ENCODE peak calls at places on chromosomes 16 and 17, in nine cellular contexts. E is tibial nerve, S is heart right ventricle, Y is CD14-positive monocyte, N is tibial artery, B is ovary, Q is omental fat pad, C is psoas muscle, P is RWPE1. K is an unnamed sample.
A peak's percentile ranks its signal among the peaks of the same experiment; 100 is the strongest.

GRCh38 chr16:69453936-69454335 is 29.5 kb downstream of the CYB5B start:
- DNase-seq in E (no peak), S (no peak), Y (no peak), N (no peak), B (no peak), Q (no peak), C (no peak), P (no peak), K (no peak)

GRCh38 chr17:77453613-77454559 is 313.1 kb downstream of the SEC14L1 start:
- DNase-seq in E (no peak), S (no peak), Y (peak; percentile 68), N (no peak), B (no peak), Q (no peak), C (no peak), P (peak; percentile 74), K (peak; percentile 74)

GRCh38 chr17:60598001-60598736 is 1.8 kb upstream of the PPM1D start:
- DNase-seq in E (no peak), S (no peak), Y (no peak), N (no peak), B (no peak), Q (no peak), C (no peak), P (no peak), K (no peak)

GRCh38 chr16:28486266-28486665 is 5.6 kb downstream of the CLN3 start:
- DNase-seq in E (no peak), S (no peak), Y (peak; percentile 34), N (no peak), B (no peak), Q (no peak), C (no peak), P (no peak), K (no peak)

GRCh38 chr17:17702370-17702769 is 21.1 kb downstream of the RAI1 start:
- DNase-seq in E (no peak), S (no peak), Y (no peak), N (no peak), B (no peak), Q (no peak), C (no peak), P (no peak), K (no peak)

GRCh38 chr16:70679653-70680494 is 6.0 kb downstream of the MTSS2 start:
- DNase-seq in E (no peak), S (no peak), Y (no peak), N (no peak), B (peak; percentile 59), Q (no peak), C (peak; percentile 72), P (no peak), K (peak; percentile 77)

GRCh38 chr16:80319181-80319580 is 221.6 kb upstream of the DYNLRB2 start:
- DNase-seq in E (no peak), S (no peak), Y (no peak), N (no peak), B (no peak), Q (no peak), C (no peak), P (no peak), K (no peak)

GRCh38 chr16:2341456-2342447 is 1.2 kb upstream of the ABCA3 start:
- DNase-seq in E (no peak), S (peak; percentile 13), Y (no peak), N (no peak), B (peak; percentile 58), Q (no peak), C (peak; percentile 64), P (no peak), K (no peak)

GRCh38 chr16:11677451-11677951 is 9.2 kb downstream of the SNN start:
- DNase-seq in E (no peak), S (no peak), Y (no peak), N (no peak), B (peak; percentile 7), Q (no peak), C (no peak), P (no peak), K (no peak)

GRCh38 chr17:5580367-5580766 is 3.9 kb downstream of the NLRP1 start:
- DNase-seq in E (no peak), S (no peak), Y (no peak), N (no peak), B (no peak), Q (no peak), C (no peak), P (no peak), K (no peak)

GRCh38 chr17:41717408-41718286 is 5.5 kb downstream of the GAST start:
- DNase-seq in E (no peak), S (no peak), Y (no peak), N (no peak), B (no peak), Q (no peak), C (no peak), P (peak; percentile 60), K (no peak)

GRCh38 chr17:73068322-73069153 is 23.9 kb downstream of the SLC39A11 start:
- DNase-seq in E (no peak), S (no peak), Y (peak; percentile 48), N (no peak), B (no peak), Q (no peak), C (no peak), P (peak; percentile 42), K (no peak)

GRCh38 chr16:31267332-31268032 is 7.7 kb downstream of the ITGAM start:
- DNase-seq in E (no peak), S (no peak), Y (no peak), N (no peak), B (no peak), Q (no peak), C (no peak), P (no peak), K (no peak)

GRCh38 chr17:49249292-49249794 is 18.8 kb upstream of the PHOSPHO1 start:
- DNase-seq in E (no peak), S (peak; percentile 76), Y (no peak), N (no peak), B (no peak), Q (no peak), C (peak; percentile 83), P (no peak), K (no peak)

GRCh38 chr16:11667824-11668589 is at the start of gene SNN:
- DNase-seq in E (peak; percentile 72), S (peak; percentile 88), Y (peak; percentile 85), N (peak; percentile 93), B (peak; percentile 90), Q (no peak), C (peak; percentile 94), P (peak; percentile 96), K (peak; percentile 98)

DNA sequence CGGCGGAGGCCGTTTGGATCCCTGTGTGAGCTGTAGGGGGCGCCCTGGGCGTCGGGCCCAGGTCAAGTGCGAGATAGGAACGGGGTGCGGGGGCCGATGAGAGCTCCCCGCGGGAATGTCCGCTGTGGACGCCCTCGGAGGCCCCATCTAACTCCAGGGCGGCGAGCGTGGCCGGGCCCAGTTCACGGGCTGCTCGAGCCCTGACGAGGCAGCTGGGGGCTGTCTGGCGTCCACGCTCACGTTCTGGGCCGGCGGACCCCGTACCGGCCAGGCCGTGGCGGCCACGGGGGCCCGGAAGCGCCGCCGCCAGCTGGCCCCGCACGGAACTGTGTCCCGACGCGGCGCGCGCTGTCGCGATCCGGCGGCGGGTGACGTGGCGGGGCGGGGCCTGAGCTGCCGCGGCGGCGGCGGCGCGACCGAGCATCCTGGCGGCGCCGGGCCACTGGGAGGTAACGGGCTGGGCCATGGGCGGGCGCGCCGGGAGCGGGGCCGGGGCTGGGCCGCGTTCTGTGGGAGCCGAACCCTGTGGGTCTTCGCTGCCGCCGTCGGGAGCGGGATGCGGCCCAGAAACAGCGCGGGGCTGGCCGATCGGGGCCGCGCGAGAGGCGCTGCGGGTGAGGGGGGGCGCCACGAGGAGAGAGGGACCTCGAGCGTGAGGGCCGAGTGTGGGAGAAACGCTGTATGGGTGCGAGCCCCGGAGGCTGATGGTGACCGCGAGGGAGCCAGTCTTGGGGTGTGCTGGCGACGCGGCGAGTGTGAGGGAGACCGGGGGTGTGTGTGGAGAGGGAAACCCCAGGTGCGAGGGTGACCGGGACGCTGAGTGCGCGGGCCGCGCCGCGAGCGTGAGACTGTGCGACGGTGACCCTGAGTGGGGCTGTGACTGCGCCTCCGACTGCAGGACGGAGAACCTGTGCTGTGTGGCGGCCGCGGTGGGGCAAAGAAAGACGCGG is at the start of gene SLC7A6:
- DNase-seq in E (peak; percentile 57), S (peak; percentile 75), Y (peak; percentile 75), N (peak; percentile 84), B (peak; percentile 69), Q (peak; percentile 58), C (peak; percentile 91), P (peak; percentile 62), K (peak; percentile 92)
- TF ChIP-seq CTCF in E (peak; percentile 61), S (peak; percentile 90), Y (peak; percentile 85), N (peak; percentile 57), B (peak; percentile 69), Q (no peak), C (peak; percentile 62), P (peak; percentile 75), K (peak; percentile 78)

GRCh38 chr16:77043076-77043475 is 147.9 kb upstream of the MON1B start:
- DNase-seq in E (no peak), S (no peak), Y (no peak), N (no peak), B (no peak), Q (no peak), C (no peak), P (peak; percentile 6), K (no peak)
- TF ChIP-seq CTCF in E (no peak), S (peak; percentile 43), Y (no peak), N (no peak), B (no peak), Q (no peak), C (peak; percentile 31), P (no peak), K (no peak)

GRCh38 chr16:67024384-67024896 is 4.5 kb upstream of the CBFB start:
- DNase-seq in E (no peak), S (no peak), Y (no peak), N (peak; percentile 28), B (no peak), Q (no peak), C (no peak), P (no peak), K (no peak)

GRCh38 chr16:67025151-67025550 is 3.8 kb upstream of the CBFB start:
- DNase-seq in E (no peak), S (no peak), Y (no peak), N (peak; percentile 17), B (no peak), Q (no peak), C (no peak), P (no peak), K (peak; percentile 16)

GRCh38 chr16:67021321-67021720 is 7.6 kb upstream of the CBFB start:
- DNase-seq in E (no peak), S (no peak), Y (no peak), N (peak; percentile 29), B (no peak), Q (no peak), C (no peak), P (no peak), K (no peak)

GRCh38 chr16:67022531-67023214 is 6.3 kb upstream of the CBFB start:
- DNase-seq in E (no peak), S (no peak), Y (no peak), N (peak; percentile 40), B (no peak), Q (no peak), C (no peak), P (no peak), K (no peak)

GRCh38 chr16:67023689-67024088 is 5.3 kb upstream of the CBFB start:
- DNase-seq in E (no peak), S (no peak), Y (no peak), N (no peak), B (no peak), Q (no peak), C (no peak), P (no peak), K (no peak)
- TF ChIP-seq CTCF in E (no peak), S (no peak), Y (no peak), N (no peak), B (no peak), Q (no peak), C (no peak), P (no peak), K (no peak)

GRCh38 chr16:3992297-3993051 is 112.0 kb upstream of the CREBBP start:
- DNase-seq in E (no peak), S (no peak), Y (no peak), N (no peak), B (no peak), Q (no peak), C (no peak), P (no peak), K (no peak)
- TF ChIP-seq CTCF in E (no peak), S (no peak), Y (no peak), N (no peak), B (no peak), Q (no peak), C (no peak), P (no peak), K (no peak)

K was measured in GM13976.